ENCODE peak calls at places on chromosome 5, in five cellular contexts. One of them, this sample, is unnamed.
A peak's percentile ranks its signal among the peaks of the same experiment; 100 is the strongest.

GRCh38 chr5:176360894-176361436 is 599 bp downstream of the KIAA1191 start:
- DNase-seq in thoracic aorta: no peak
- DNase-seq in GM23248: peak; percentile 52
- DNase-seq in germinal center: no peak
- DNase-seq in right atrium auricular region: no peak
- DNase-seq in this sample: no peak

GRCh38 chr5:142512680-142513042 is 173.2 kb downstream of the FGF1 start:
- DNase-seq in GM23248: peak; percentile 12
- DNase-seq in right atrium auricular region: no peak
- DNase-seq in thoracic aorta: no peak
- DNase-seq in germinal center: no peak
- DNase-seq in this sample: no peak

GRCh38 chr5:96344678-96345612 is 88.1 kb downstream of the PCSK1 start:
- DNase-seq in right atrium auricular region: no peak
- DNase-seq in germinal center: no peak
- DNase-seq in GM23248: peak; percentile 86
- DNase-seq in thoracic aorta: no peak
- DNase-seq in this sample: peak; percentile 82

GRCh38 chr5:177500685-177501522 is 3.5 kb upstream of the PDLIM7 start:
- DNase-seq in thoracic aorta: peak; percentile 79
- DNase-seq in right atrium auricular region: peak; percentile 91
- DNase-seq in GM23248: peak; percentile 90
- DNase-seq in germinal center: peak; percentile 73
- DNase-seq in this sample: peak; percentile 79

GRCh38 chr5:2783223-2783622 is 31.7 kb upstream of the IRX2 start:
- DNase-seq in right atrium auricular region: no peak
- DNase-seq in germinal center: no peak
- DNase-seq in thoracic aorta: no peak
- DNase-seq in GM23248: peak; percentile 4
- DNase-seq in this sample: no peak

GRCh38 chr5:61357745-61358144 is 25.7 kb downstream of the ZSWIM6 start:
- DNase-seq in GM23248: peak; percentile 9
- DNase-seq in right atrium auricular region: no peak
- DNase-seq in thoracic aorta: no peak
- DNase-seq in germinal center: no peak
- DNase-seq in this sample: no peak

GRCh38 chr5:11903614-11904269 is 504 bp downstream of the CTNND2 start:
- DNase-seq in germinal center: peak; percentile 56
- DNase-seq in GM23248: peak; percentile 22
- DNase-seq in thoracic aorta: no peak
- DNase-seq in right atrium auricular region: no peak
- DNase-seq in this sample: no peak

GRCh38 chr5:113575074-113575473 is 61.6 kb downstream of the YTHDC2 start:
- DNase-seq in GM23248: no peak
- DNase-seq in right atrium auricular region: no peak
- DNase-seq in thoracic aorta: no peak
- DNase-seq in germinal center: no peak
- DNase-seq in this sample: no peak

GRCh38 chr5:170161069-170161468 is 55.4 kb downstream of the FOXI1 start:
- DNase-seq in thoracic aorta: no peak
- DNase-seq in right atrium auricular region: no peak
- DNase-seq in GM23248: peak; percentile 12
- DNase-seq in germinal center: peak; percentile 46
- DNase-seq in this sample: no peak